ENCODE peak calls at places on chromosome 19, in four cellular contexts. E is HFFc6, F is left ventricle myocardium inferior, M is thoracic aorta. A is an unnamed sample.

GRCh38 chr19:405138-405965 is 3.6 kb downstream of the C2CD4C start:
- DNase-seq in M (no peak), F (no peak), E (no peak), A (no peak)

GRCh38 chr19:17556995-17557394 is 1.5 kb downstream of the COLGALT1 start:
- DNase-seq in M (no peak), F (no peak), E (no peak), A (no peak)

GRCh38 chr19:2289714-2290435 is 7.9 kb upstream of the PEAK3 start:
- DNase-seq in F (peak), M (no peak), E (no peak), A (no peak)

GRCh38 chr19:54633401-54633800 is 3.1 kb downstream of the LILRB1 start:
- DNase-seq in E (no peak), F (no peak), M (no peak), A (no peak)

GRCh38 chr19:7654401-7654800 is 14.4 kb upstream of the RETN start:
- DNase-seq in E (peak), M (no peak), F (no peak), A (no peak)

GRCh38 chr19:34320277-34320676 is 44.7 kb upstream of the GPI start:
- DNase-seq in F (no peak), M (no peak), E (no peak), A (no peak)

GRCh38 chr19:51450730-51451307 is 7.4 kb downstream of the SIGLEC8 start:
- DNase-seq in M (no peak), E (no peak), F (no peak), A (no peak)

GRCh38 chr19:51688665-51689571 is 4.2 kb upstream of the SPACA6 start:
- DNase-seq in M (peak), F (peak), E (peak), A (peak)

GRCh38 chr19:46495789-46496099 is at the start of gene PNMA8B:
- DNase-seq in F (peak), M (no peak), E (no peak), A (peak)

GRCh38 chr19:42412661-42413076 is 14.5 kb downstream of the LIPE start:
- DNase-seq in F (no peak), E (no peak), M (no peak), A (no peak)

DNA sequence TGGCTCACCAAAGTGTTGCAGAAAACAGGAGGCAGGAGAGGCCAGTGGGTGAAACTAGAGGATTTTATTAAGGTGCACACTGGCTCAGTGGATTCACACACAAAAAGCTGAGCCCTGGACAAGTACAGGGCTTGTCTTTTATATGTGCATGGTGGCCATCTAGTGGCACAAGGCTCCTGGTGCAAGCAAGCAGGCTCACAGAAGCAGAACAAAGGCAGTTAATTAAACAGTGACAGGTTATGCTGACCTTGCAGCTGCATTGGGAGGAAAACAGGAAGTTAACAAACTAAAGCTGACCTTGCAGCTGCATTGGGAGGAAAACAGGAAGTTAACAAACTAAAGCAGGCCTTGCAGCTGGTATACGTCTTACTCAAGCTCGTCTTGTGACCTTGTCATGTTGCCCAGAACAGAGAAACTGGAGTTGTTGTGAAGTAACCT is 65.3 kb upstream of the ZNF681 start:
- DNase-seq in E (no peak), M (no peak), F (no peak), A (no peak)
- TF ChIP-seq CTCF in E (peak), M (no peak), F (peak), A (no peak)

GRCh38 chr19:35851213-35852028 is 883 bp downstream of the NPHS1 start:
- DNase-seq in E (no peak), M (no peak), F (no peak), A (no peak)

GRCh38 chr19:35846038-35846668 is 6.2 kb downstream of the NPHS1 start:
- DNase-seq in M (no peak), F (no peak), E (no peak), A (no peak)

GRCh38 chr19:35847911-35848310 is 4.4 kb downstream of the NPHS1 start:
- DNase-seq in F (no peak), M (no peak), E (no peak), A (no peak)

GRCh38 chr19:35848919-35849505 is 3.3 kb downstream of the NPHS1 start:
- DNase-seq in E (no peak), M (no peak), F (no peak), A (no peak)

DNA sequence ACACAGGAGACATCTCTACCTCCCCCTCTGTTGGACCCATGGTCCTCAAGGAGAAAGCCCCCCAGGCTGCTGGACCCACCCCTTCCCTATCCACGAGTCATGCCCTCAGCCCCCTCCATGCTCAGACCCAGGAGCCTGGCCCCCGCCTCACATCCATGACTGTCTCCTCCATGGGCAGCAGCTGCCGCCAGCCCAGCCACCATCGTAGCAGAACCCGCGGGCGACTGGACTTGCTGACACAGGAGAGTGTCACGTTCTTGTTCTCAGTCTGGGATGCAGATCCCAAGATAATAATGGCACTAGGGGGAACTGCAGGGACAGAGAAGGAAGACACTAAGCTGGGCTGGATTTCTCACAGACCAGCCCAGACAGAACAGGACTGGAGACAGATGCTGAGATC is 3.8 kb downstream of the NPHS1 start:
- DNase-seq in E (no peak), M (no peak), F (no peak), A (no peak)
- TF ChIP-seq CTCF in E (no peak), M (no peak), F (no peak), A (no peak)

DNA sequence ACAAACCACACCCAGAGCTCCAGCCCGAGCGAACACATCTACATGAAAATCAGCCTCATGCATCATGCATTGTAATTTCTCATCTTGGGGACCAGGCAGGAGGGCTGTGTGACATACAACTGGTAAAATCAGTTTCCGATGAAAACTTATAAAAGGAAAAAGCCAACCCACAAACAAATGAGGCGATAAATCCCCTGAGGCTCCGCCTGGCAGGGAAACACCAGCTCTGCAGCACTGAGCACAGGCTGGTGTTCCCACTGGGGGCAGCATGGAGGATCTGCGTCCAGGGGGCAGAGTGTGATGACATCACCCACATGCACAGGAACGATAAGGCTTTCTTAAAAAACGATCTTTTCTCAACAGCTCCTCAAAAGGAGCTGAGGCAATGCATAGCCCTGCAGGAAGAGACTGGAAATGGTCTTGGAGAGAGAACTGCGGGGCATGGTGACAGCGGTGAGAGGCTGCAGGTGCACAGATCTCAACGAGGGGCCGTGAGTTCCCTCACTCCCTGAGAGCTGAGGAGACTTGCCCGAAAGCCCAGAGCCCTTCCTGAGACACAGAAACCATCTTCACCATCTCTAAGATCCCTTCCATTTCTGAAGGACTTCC is 24.6 kb downstream of the SH3GL1 start:
- DNase-seq in E (peak), F (no peak), M (no peak), A (peak)
- TF ChIP-seq CTCF in E (peak), F (no peak), M (peak), A (peak)

GRCh38 chr19:38563475-38563874 is 54.3 kb downstream of the MAP4K1 start:
- DNase-seq in E (no peak), F (no peak), M (no peak), A (no peak)
- TF ChIP-seq CTCF in E (no peak), F (no peak), M (no peak), A (no peak)